ENCODE peak calls at places on chromosomes 16 and 17, in four cellular contexts. W is dorsolateral prefrontal cortex, L is ascending aorta, K is lung. T is an unnamed sample.

GRCh38 chr16:82031116-82032084 is 3.7 kb upstream of the HSD17B2 start:
- DNase-seq in W (no peak), L (no peak), K (no peak), T (peak)

GRCh38 chr17:12624221-12624620 is 41.5 kb upstream of the MYOCD start:
- DNase-seq in W (no peak), L (no peak), K (no peak), T (no peak)

GRCh38 chr16:19437280-19437679 is 19.6 kb downstream of the TMC5 start:
- DNase-seq in W (no peak), L (no peak), K (no peak), T (no peak)

GRCh38 chr16:83813818-83814653 is 6.3 kb downstream of the HSBP1 start:
- DNase-seq in W (no peak), L (no peak), K (no peak), T (peak)

GRCh38 chr17:3964203-3965122 is at the start of gene ATP2A3:
- DNase-seq in W (no peak), L (no peak), K (no peak), T (no peak)

GRCh38 chr17:58277107-58277506 is 3.6 kb downstream of the MPO start:
- DNase-seq in W (no peak), L (no peak), K (no peak), T (no peak)

GRCh38 chr17:49390548-49391324 is 23.9 kb downstream of the PHB1 start:
- DNase-seq in W (no peak), L (no peak), K (peak), T (no peak)

GRCh38 chr17:35170968-35171771 is 23.0 kb downstream of the SLC35G3 start:
- DNase-seq in W (no peak), L (no peak), K (no peak), T (peak)

GRCh38 chr16:18803569-18804462 is 2.5 kb upstream of the ARL6IP1 start:
- DNase-seq in W (no peak), L (no peak), K (no peak), T (no peak)

GRCh38 chr17:33832295-33832694 is 422.8 kb upstream of the CCL2 start:
- DNase-seq in W (no peak), L (no peak), K (no peak), T (no peak)

GRCh38 chr17:46995841-46996571 is 17.0 kb upstream of the RPRML start:
- DNase-seq in W (no peak), L (no peak), K (no peak), T (peak)

GRCh38 chr16:9008335-9009260 is 44.9 kb upstream of the USP7 start:
- DNase-seq in W (peak), L (no peak), K (peak), T (peak)

GRCh38 chr17:81888105-81888987 is 3.0 kb downstream of the ALYREF start:
- DNase-seq in W (no peak), L (no peak), K (no peak), T (no peak)

GRCh38 chr17:81890447-81891302 is 711 bp downstream of the ALYREF start:
- DNase-seq in W (no peak), L (no peak), K (no peak), T (no peak)

GRCh38 chr17:81888988-81889595 is 2.3 kb downstream of the ALYREF start:
- DNase-seq in W (no peak), L (no peak), K (no peak), T (no peak)

GRCh38 chr17:81891303-81891552 is 158 bp downstream of the ALYREF start:
- DNase-seq in W (no peak), L (no peak), K (no peak), T (no peak)

DNA sequence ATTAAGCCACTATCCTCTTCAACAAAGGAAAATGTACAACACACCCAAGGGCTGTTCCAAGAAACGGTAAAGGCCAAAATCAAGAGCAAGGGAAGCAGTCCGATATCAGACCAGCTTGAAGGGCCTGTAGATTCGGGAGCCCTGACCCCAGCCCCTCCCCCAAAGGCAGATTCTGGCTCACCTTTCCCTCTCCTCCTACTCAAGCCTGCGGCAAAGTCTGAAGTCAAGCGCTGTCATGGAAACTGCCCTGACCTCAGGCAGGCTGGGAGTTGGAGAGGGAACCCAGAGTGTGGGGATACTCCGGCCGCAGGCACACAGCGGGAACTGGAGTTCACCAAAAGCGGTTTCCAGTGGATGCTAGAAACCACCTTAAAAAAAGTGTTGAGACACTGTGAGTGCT is 1.8 kb downstream of the ALYREF start:
- DNase-seq in W (no peak), L (no peak), K (no peak), T (no peak)
- H3K27ac ChIP-seq in W (no peak), L (no peak), K (no peak), T (peak)

DNA sequence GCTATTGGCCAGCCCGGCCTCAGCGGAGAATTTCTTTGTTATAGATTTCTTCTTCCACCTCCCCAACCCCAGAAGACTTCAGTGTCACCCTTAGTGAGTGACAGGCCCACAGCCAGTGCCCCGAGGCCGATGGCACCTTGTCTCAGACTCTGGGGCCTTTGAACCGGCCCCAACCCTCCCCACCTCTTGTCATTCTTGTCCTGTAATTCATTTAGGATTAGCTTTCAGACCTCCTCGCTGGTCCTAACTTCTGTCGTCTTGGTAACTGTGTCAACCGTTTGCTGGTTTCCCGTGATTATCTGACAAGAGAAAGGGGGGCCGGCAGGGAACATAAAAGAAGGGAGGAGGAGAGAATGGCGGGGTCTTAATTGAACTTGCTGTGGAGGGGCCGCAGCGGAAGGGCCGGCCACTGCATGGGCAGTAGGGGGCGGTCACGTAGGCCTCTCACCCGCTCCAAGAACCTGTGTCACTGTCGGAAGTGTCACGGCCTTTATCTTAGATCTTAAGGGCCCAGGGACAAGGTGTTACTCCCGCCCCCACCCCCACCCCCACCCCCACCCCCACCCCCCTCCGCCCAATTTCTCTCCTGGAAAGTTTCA is 46.5 kb upstream of the GSE1 start:
- DNase-seq in W (no peak), L (no peak), K (no peak), T (no peak)
- TF ChIP-seq CTCF in W (no peak), L (no peak), K (no peak), T (no peak)

DNA sequence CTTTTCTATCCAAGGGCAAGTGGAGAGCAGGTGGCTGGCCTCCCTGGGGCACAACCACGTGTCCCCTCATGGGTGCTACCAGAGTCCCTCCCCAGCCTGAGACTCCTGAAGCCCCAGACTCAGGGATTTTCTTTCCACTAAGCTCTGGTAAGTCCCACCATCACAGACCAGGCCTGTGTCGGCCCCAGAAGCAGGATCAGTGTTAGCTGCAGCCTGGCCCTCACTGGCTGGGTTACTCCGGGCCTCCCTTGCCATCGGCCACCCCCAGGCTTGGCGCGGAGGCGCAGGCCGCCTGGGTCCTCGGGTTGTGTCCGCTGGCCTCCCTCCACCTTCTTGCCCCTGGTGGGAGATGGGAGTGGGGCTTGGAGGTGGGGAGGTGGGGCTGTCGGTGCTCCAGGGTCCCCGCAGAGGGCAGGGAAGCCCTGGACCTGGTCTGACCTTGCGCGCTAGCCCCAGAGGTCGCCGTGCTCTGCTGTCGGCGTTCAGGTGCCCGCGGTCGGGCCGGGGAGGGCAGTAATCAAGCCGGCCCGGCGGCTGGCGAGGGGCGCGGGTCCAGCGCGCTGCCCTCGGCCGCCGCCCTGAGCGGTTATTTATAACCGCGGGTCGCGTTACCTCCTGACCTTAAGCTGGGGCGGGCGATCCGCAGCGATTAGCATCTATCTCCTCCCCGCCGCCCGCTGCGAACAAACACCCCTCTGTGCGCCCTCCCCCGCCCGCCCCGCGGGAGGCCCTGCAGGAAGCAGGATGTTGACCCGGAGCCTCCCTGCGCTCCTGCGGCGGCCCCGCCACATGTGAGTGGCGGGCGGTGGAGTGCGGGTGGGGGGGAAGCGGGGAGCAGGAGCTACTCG is 78.1 kb upstream of the TOB1 start:
- DNase-seq in W (no peak), L (no peak), K (peak), T (peak)
- H3K27ac ChIP-seq in W (peak), L (peak), K (peak), T (peak)

DNA sequence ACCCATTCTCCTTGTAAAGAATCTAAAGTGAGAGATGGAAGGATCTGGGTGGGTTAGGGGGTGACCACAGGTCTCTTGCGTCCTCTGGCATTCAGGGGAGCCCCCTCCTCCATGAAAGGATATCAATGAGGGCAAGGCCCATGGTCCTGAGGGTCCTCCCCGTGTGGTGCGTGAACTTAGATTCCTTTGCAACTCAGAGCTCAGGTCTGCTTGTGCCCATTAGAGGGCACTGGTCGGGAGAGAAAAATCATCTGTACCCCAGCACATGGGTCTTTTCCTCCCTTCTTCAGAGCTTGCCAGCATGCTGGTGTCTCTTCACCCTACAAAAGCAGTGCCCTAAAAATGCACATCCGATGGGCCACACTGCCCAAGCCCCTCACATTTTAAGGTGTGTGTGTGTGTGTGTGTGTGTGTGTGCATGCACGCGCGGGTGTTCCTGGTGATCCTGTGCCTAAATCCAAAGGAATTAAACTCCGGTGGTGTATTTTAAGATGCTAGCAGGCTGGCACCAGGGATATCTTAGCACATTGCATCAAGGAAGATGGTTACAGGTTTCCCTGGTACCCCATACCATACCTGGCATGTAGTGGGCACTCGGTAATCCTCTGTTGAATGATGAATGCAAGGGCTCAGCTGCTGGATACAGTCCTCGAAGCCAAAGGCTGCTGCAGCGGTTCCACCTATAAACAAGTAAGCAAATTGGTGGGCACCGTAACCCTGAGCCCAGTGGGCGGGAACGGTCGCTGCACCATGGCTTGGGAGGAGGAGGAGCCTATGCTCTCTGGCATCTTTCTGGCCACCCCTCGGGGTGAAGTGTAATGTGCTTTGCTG is 4.7 kb downstream of the C1QTNF1 start:
- DNase-seq in W (no peak), L (no peak), K (no peak), T (no peak)
- TF ChIP-seq CTCF in W (peak), L (no peak), K (no peak), T (no peak)

GRCh38 chr17:39196191-39196819 is 1.2 kb downstream of the CACNB1 start:
- DNase-seq in W (no peak), L (no peak), K (no peak), T (no peak)
- H3K27ac ChIP-seq in W (peak), L (peak), K (no peak), T (peak)

GRCh38 chr17:44911133-44912001 is 3.9 kb downstream of the GFAP start:
- DNase-seq in W (peak), L (no peak), K (peak), T (no peak)

GRCh38 chr17:44914698-44915271 is 515 bp downstream of the GFAP start:
- DNase-seq in W (no peak), L (no peak), K (no peak), T (no peak)

GRCh38 chr17:44914148-44914547 is 1.2 kb downstream of the GFAP start:
- DNase-seq in W (no peak), L (no peak), K (no peak), T (no peak)

GRCh38 chr17:44913676-44914075 is 1.6 kb downstream of the GFAP start:
- DNase-seq in W (no peak), L (no peak), K (no peak), T (no peak)

DNA sequence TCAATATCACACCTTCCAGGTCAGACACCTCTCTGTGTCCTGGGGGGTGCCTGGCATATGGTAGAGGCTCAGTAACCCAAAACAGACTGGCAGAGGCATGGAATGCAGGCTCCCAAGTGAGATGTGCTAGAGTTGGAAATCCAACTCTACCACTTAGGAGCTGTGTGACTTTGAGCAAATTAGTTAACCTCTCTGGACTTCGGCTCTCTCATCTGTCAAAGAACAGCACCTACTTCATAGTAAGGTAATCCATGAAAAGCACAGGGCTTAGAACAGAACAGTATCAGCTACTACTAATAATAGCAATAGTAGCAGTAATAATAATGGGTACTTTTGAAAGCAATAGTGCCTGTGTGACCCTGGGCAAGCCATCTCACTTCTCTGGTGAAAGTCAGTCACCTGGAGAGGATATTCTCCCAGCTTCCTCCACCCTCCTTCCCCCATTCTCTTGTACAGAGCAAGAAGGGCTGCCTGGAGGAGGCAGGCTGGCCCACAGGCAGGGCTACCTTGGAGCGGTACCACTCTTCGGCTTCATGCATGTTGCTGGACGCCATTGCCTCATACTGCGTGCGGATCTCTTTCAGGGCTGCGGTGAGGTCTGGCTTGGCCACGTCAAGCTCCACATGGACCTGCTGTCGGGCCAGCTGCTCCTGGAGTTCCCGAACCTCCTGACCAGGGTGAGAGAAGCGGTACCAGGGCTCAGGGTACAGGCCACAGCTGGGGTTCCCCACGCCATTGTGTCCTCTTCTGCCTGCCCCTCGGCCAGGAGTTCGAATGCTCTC is 2.3 kb downstream of the GFAP start:
- DNase-seq in W (no peak), L (no peak), K (no peak), T (no peak)
- TF ChIP-seq CTCF in W (no peak), L (no peak), K (no peak), T (no peak)

DNA sequence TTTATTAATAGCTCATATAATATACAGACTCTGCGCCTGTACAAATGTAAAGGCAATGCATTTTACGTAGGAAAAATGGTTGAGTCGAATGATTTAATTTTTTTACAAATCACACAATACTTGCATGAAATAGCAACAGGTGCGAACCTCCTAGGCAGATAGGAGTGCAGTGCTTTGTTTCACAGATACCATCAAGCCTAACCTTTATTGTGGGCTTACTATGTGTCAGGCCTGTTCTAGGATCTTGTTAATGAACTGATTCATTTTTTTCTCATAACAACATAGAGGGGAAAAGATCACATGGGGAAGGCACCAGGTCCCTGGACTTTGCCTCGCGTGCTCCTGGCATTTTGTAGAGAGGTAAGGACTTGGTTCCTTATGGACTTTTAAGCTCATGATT is 107.8 kb downstream of the PRKCB start:
- DNase-seq in W (no peak), L (no peak), K (no peak), T (no peak)
- H3K27ac ChIP-seq in W (no peak), L (no peak), K (no peak), T (no peak)

T was measured in RWPE1.